ENCODE peak calls at places on chromosomes 2 and 18, in ten cellular contexts. M is A549; A is right cardiac atrium; S is NT2/D1; C is aorta; L is HepG2; U is tibial nerve; K is tibial artery; J is mucosa of descending colon; T is CD4-positive, alpha-beta T cell. O is an unnamed sample. For H3K9me3, the result is how much of the 10 kb centered on the place peaks cover.

GRCh38 chr18:53426656-53427055 is 797.8 kb downstream of the MBD2 start:
- DNase-seq in M (no peak), A (no peak), S (no peak), C (no peak), L (no peak), U (no peak), K (no peak), J (no peak), T (no peak), O (no peak)

GRCh38 chr2:47016172-47016913 is 100.7 kb upstream of the MCFD2 start:
- DNase-seq in M (peak), A (no peak), S (no peak), C (no peak), L (no peak), U (no peak), K (no peak), J (no peak), T (no peak), O (no peak)

GRCh38 chr2:235149240-235149641 is 197.4 kb downstream of the SH3BP4 start:
- DNase-seq in M (no peak), A (no peak), S (no peak), C (no peak), L (no peak), U (no peak), K (no peak), J (no peak), T (no peak), O (no peak)

GRCh38 chr2:23711979-23712755 is 214.8 kb downstream of the ATAD2B start:
- DNase-seq in M (no peak), A (peak), S (peak), C (no peak), L (no peak), U (no peak), K (peak), J (no peak), T (no peak), O (no peak)

GRCh38 chr2:33441235-33441810 is 35.1 kb upstream of the RASGRP3 start:
- DNase-seq in M (peak), A (peak), S (peak), C (no peak), L (peak), U (no peak), K (peak), J (no peak), T (no peak), O (no peak)

GRCh38 chr2:173401716-173402326 is 47.1 kb downstream of the CDCA7 start:
- DNase-seq in M (no peak), A (no peak), S (no peak), C (no peak), L (no peak), U (no peak), K (no peak), J (no peak), T (no peak), O (no peak)

GRCh38 chr2:11342561-11343343 is 1.7 kb downstream of the ROCK2 start:
- DNase-seq in M (peak), A (no peak), S (no peak), C (no peak), L (peak), U (no peak), K (peak), J (no peak), T (no peak), O (no peak)

GRCh38 chr2:437772-438393 is 150.0 kb upstream of the ALKAL2 start:
- DNase-seq in M (no peak), A (no peak), S (no peak), C (no peak), L (no peak), U (no peak), K (no peak), J (peak), T (peak), O (peak)

GRCh38 chr2:29615183-29615582 is 306.2 kb downstream of the ALK start:
- DNase-seq in M (no peak), A (no peak), S (no peak), C (no peak), L (no peak), U (no peak), K (no peak), J (no peak), T (no peak), O (no peak)

GRCh38 chr18:75083131-75083530 is 125.8 kb downstream of the PTGR3 start:
- DNase-seq in M (no peak), A (no peak), S (no peak), C (no peak), L (no peak), U (no peak), K (no peak), J (no peak), T (no peak), O (no peak)

GRCh38 chr2:178767099-178768060 is 39.8 kb downstream of the TTN start:
- DNase-seq in M (no peak), A (peak), S (no peak), C (no peak), L (no peak), U (no peak), K (no peak), J (no peak), T (no peak), O (no peak)

GRCh38 chr18:28777756-28778155 is 600.8 kb upstream of the CDH2 start:
- DNase-seq in M (no peak), A (no peak), S (no peak), C (no peak), L (no peak), U (no peak), K (no peak), J (no peak), T (no peak), O (no peak)

GRCh38 chr2:203758841-203759691 is 52.6 kb downstream of the CD28 start:
- DNase-seq in M (peak), A (no peak), S (no peak), C (no peak), L (peak), U (no peak), K (no peak), J (no peak), T (no peak), O (no peak)

GRCh38 chr2:197461073-197461472 is 7.7 kb downstream of the COQ10B start:
- DNase-seq in M (no peak), A (no peak), S (no peak), C (no peak), L (no peak), U (no peak), K (no peak), J (no peak), T (no peak), O (no peak)

GRCh38 chr2:97067279-97068004 is 27.2 kb downstream of the FAHD2B start:
- DNase-seq in M (peak), A (no peak), S (no peak), C (no peak), L (no peak), U (no peak), K (no peak), J (no peak), T (no peak), O (no peak)

GRCh38 chr18:58355243-58355642 is 273.6 kb downstream of the ALPK2 start:
- DNase-seq in M (no peak), A (no peak), S (no peak), C (no peak), L (no peak), U (no peak), K (no peak), J (no peak), T (no peak), O (no peak)

GRCh38 chr2:30226144-30227032 is 4.9 kb upstream of the LBH start:
- DNase-seq in M (no peak), A (no peak), S (no peak), C (no peak), L (no peak), U (no peak), K (no peak), J (no peak), T (no peak), O (no peak)

GRCh38 chr2:38152913-38153312 is 77.0 kb upstream of the CYP1B1 start:
- DNase-seq in M (no peak), A (no peak), S (no peak), C (no peak), L (no peak), U (no peak), K (no peak), J (no peak), T (no peak), O (no peak)

GRCh38 chr18:68406761-68407160 is 308.1 kb downstream of the TMX3 start:
- DNase-seq in M (no peak), A (no peak), S (no peak), C (no peak), L (no peak), U (no peak), K (no peak), J (no peak), T (no peak), O (no peak)

GRCh38 chr2:16943279-16943958 is 277.8 kb upstream of the CYRIA start:
- DNase-seq in M (no peak), A (no peak), S (no peak), C (no peak), L (no peak), U (no peak), K (no peak), J (no peak), T (no peak), O (no peak)

GRCh38 chr2:71673402-71673795 is 220.0 kb downstream of the DYSF start:
- DNase-seq in M (no peak), A (no peak), S (no peak), C (no peak), L (no peak), U (no peak), K (no peak), J (no peak), T (no peak), O (no peak)

GRCh38 chr18:45920367-45920766 is 46.8 kb downstream of the EPG5 start:
- DNase-seq in M (peak), A (peak), S (no peak), C (peak), L (no peak), U (peak), K (peak), J (peak), T (no peak), O (no peak)

GRCh38 chr2:239178484-239178883 is 222.3 kb downstream of the HDAC4 start:
- DNase-seq in M (no peak), A (no peak), S (no peak), C (no peak), L (no peak), U (peak), K (peak), J (no peak), T (peak), O (no peak)

GRCh38 chr2:239173301-239173700 is 227.5 kb downstream of the HDAC4 start:
- DNase-seq in M (no peak), A (no peak), S (no peak), C (no peak), L (no peak), U (no peak), K (no peak), J (no peak), T (no peak), O (no peak)

GRCh38 chr2:239177908-239178307 is 222.9 kb downstream of the HDAC4 start:
- DNase-seq in M (no peak), A (no peak), S (no peak), C (peak), L (no peak), U (no peak), K (no peak), J (no peak), T (peak), O (peak)

GRCh38 chr2:239177325-239177724 is 223.5 kb downstream of the HDAC4 start:
- DNase-seq in M (no peak), A (no peak), S (no peak), C (peak), L (no peak), U (no peak), K (no peak), J (no peak), T (no peak), O (no peak)

DNA sequence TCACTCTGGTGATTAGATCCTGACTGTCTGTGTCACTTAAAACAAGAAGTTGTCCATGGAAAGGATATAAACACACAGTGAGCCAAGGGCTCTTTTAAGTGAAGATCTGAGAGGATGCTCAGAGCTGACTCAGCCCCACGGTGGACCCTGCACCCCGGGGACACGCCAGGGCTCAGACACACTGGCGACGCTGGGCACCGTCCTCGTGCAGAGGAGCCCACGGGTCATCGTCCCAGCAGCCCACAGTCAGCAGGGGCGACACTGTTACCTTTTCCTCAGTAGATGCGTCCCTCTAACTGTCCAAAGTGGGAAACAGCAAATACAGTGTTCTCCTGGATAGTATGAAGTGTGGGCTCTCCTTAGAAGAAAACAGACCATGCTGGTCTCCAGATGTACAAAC is 225.6 kb downstream of the HDAC4 start:
- DNase-seq in M (no peak), A (no peak), S (no peak), C (peak), L (no peak), U (no peak), K (no peak), J (peak), T (no peak), O (no peak)
- H3K9me3 ChIP-seq in M (under half), A (under half), S (under half), C (under half), L (under half), U (under half), K (under half), J (under half), T (under half), O (under half)

GRCh38 chr18:80050797-80051196 is 16.6 kb downstream of the RBFA start:
- DNase-seq in M (no peak), A (no peak), S (no peak), C (no peak), L (no peak), U (no peak), K (no peak), J (no peak), T (no peak), O (no peak)

GRCh38 chr18:80056095-80056494 is 21.9 kb downstream of the RBFA start:
- DNase-seq in M (no peak), A (no peak), S (no peak), C (no peak), L (no peak), U (no peak), K (no peak), J (no peak), T (no peak), O (no peak)
- H3K9me3 ChIP-seq in M (under half), A (under half), S (half or more), C (under half), L (half or more), U (under half), K (under half), J (half or more), T (under half), O (under half)

DNA sequence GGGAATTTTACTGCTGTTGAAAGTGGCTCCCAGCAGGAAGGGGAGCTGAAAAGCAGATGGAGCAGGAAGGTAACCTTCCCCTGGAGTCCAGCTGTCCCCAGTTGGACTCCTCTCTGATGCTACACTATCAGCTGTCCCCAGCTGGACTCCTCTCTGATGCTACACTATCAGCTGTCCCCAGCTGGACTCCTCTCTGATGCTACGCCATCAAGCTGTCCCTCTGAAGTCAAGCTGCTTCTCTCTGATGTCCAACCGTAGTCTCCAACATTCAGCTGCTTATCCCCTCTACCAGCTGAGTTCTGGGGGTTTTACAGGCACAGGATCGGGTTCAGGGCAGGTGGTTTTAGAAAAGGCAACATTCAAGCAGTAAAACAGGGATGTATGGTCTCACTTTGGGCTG is 19.8 kb upstream of the SUCLG1 start:
- DNase-seq in M (no peak), A (no peak), S (no peak), C (no peak), L (no peak), U (no peak), K (no peak), J (no peak), T (no peak), O (no peak)
- H3K9me3 ChIP-seq in M (under half), A (under half), S (under half), C (under half), L (under half), U (under half), K (under half), J (under half), T (under half), O (under half)

GRCh38 chr2:161814008-161814660 is 189.9 kb downstream of the SLC4A10 start:
- DNase-seq in M (no peak), A (no peak), S (no peak), C (no peak), L (no peak), U (no peak), K (no peak), J (no peak), T (no peak), O (no peak)
- H3K9me3 ChIP-seq in M (under half), A (under half), S (under half), C (under half), L (under half), U (under half), K (under half), J (under half), T (under half), O (under half)

DNA sequence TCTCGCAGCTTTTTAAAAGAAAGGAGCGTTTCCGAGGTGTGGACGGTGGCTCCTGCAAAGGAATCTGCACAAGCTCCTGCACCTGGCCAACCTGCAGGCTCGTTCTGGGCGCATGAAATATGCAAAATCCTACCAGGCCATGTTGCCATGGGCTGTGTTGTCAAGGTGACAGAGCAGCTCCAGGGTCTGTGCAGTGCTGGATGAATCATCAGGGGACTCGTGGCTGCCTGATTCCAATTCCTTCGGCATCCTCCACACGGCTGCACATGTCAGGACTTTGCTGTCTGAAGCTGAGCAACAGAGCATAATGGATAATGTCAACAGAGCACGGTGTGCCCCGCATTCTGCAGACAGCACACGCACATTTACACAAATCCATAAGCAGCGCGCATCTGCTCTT is 120.5 kb downstream of the EIPR1 start:
- DNase-seq in M (no peak), A (no peak), S (peak), C (no peak), L (no peak), U (no peak), K (no peak), J (no peak), T (no peak), O (no peak)
- H3K9me3 ChIP-seq in M (under half), A (under half), S (under half), C (under half), L (under half), U (under half), K (under half), J (under half), T (under half), O (under half)

O was measured in T-helper 17 cell.